ENCODE peak calls at places on chromosomes 13 and 19, in ten cellular contexts. N is tibial artery; R is psoas muscle; V is A549; A is CD8-positive, alpha-beta T cell; G is colonic mucosa; D is heart left ventricle; B is IMR-90; W is neuronal stem cell; L is thoracic aorta. H is an unnamed sample.

GRCh38 chr19:13244920-13245319 is 94.7 kb downstream of the IER2 start:
- DNase-seq in W (no peak), R (no peak), A (no peak), V (no peak), N (no peak), B (no peak), D (no peak), L (no peak), G (no peak), H (no peak)

GRCh38 chr13:60012503-60012902 is 151.2 kb downstream of the DIAPH3 start:
- DNase-seq in B (no peak), R (no peak), D (no peak), W (no peak), N (no peak), A (no peak), V (no peak), G (peak; percentile 56), L (no peak), H (no peak)

GRCh38 chr13:108834193-108834592 is 204.8 kb downstream of the MYO16 start:
- DNase-seq in B (peak; percentile 21), A (no peak), V (no peak), N (no peak), R (no peak), D (no peak), W (no peak), L (no peak), G (no peak), H (no peak)

GRCh38 chr13:76229281-76229680 is 593.2 kb downstream of the LMO7 start:
- DNase-seq in L (no peak), V (no peak), G (no peak), N (no peak), R (no peak), A (no peak), B (no peak), W (no peak), D (no peak), H (no peak)

GRCh38 chr19:48466571-48467325 is 2.4 kb upstream of the CYTH2 start:
- DNase-seq in A (no peak), D (no peak), B (peak; percentile 84), R (no peak), V (no peak), L (no peak), N (no peak), W (no peak), G (no peak), H (no peak)

GRCh38 chr19:39413269-39413902 is 917 bp downstream of the PLEKHG2 start:
- DNase-seq in A (no peak), V (peak; percentile 74), D (peak; percentile 90), G (peak; percentile 56), L (no peak), W (no peak), B (peak; percentile 60), R (peak; percentile 73), N (peak; percentile 69), H (no peak)

GRCh38 chr19:30228726-30229523 is 143.3 kb upstream of the ZNF536 start:
- DNase-seq in B (peak; percentile 6), V (no peak), W (no peak), R (no peak), N (no peak), A (no peak), L (no peak), D (no peak), G (no peak), H (no peak)

GRCh38 chr19:33350538-33351309 is 22.8 kb upstream of the CEBPG start:
- DNase-seq in B (peak; percentile 56), A (no peak), V (no peak), D (no peak), L (no peak), W (no peak), R (peak; percentile 66), G (no peak), N (peak; percentile 67), H (no peak)

GRCh38 chr13:36282818-36283432 is 14.7 kb downstream of the CCDC169 start:
- DNase-seq in N (no peak), D (no peak), V (peak; percentile 3), B (peak; percentile 57), L (no peak), R (no peak), G (no peak), A (no peak), W (peak; percentile 12), H (no peak)

GRCh38 chr13:26323764-26324163 is 69.8 kb downstream of the CDK8 start:
- DNase-seq in N (no peak), D (no peak), R (no peak), A (no peak), V (no peak), B (no peak), L (no peak), G (no peak), W (no peak), H (no peak)

GRCh38 chr13:26323127-26323526 is 69.2 kb downstream of the CDK8 start:
- DNase-seq in W (no peak), D (no peak), N (no peak), A (no peak), G (no peak), R (no peak), L (no peak), B (no peak), V (no peak), H (no peak)

GRCh38 chr13:26325876-26326275 is 71.9 kb downstream of the CDK8 start:
- DNase-seq in N (no peak), B (peak; percentile 4), R (no peak), G (no peak), W (no peak), A (no peak), L (no peak), V (no peak), D (no peak), H (no peak)

GRCh38 chr13:26324867-26325266 is 70.9 kb downstream of the CDK8 start:
- DNase-seq in B (peak; percentile 13), W (no peak), N (no peak), G (no peak), D (no peak), A (no peak), V (no peak), L (no peak), R (no peak), H (no peak)

GRCh38 chr13:26324294-26324693 is 70.4 kb downstream of the CDK8 start:
- DNase-seq in N (no peak), D (no peak), G (no peak), R (no peak), L (no peak), B (no peak), V (no peak), W (no peak), A (no peak), H (no peak)
- H3K9me3 ChIP-seq in N (no peaks in the 10 kb centered on the region), D (no peaks in the 10 kb centered on the region), G (no peaks in the 10 kb centered on the region), R (no peaks in the 10 kb centered on the region), L (no peaks in the 10 kb centered on the region), B (no peaks in the 10 kb centered on the region), V (no peaks in the 10 kb centered on the region), W (peaks cover 2% of the 10 kb centered on the region), A (no peaks in the 10 kb centered on the region), H (no peaks in the 10 kb centered on the region)

GRCh38 chr13:103537616-103538015 is 471.4 kb upstream of the SLC10A2 start:
- DNase-seq in L (no peak), G (no peak), W (no peak), B (no peak), N (no peak), R (no peak), A (no peak), V (no peak), D (no peak), H (no peak)

GRCh38 chr13:103539265-103539664 is 473.0 kb upstream of the SLC10A2 start:
- DNase-seq in D (no peak), V (no peak), B (no peak), G (no peak), N (no peak), W (peak; percentile 48), L (no peak), R (no peak), A (no peak), H (no peak)

GRCh38 chr13:103540394-103540793 is 474.2 kb upstream of the SLC10A2 start:
- DNase-seq in R (no peak), D (no peak), N (no peak), W (no peak), L (no peak), V (no peak), A (no peak), G (no peak), B (no peak), H (no peak)

GRCh38 chr13:103539721-103540120 is 473.5 kb upstream of the SLC10A2 start:
- DNase-seq in W (no peak), V (no peak), B (no peak), G (no peak), A (no peak), N (no peak), L (no peak), R (no peak), D (no peak), H (no peak)

GRCh38 chr13:103542648-103543047 is 476.4 kb upstream of the SLC10A2 start:
- DNase-seq in B (no peak), A (no peak), W (no peak), N (no peak), R (no peak), V (no peak), D (no peak), L (no peak), G (no peak), H (no peak)
- H3K9me3 ChIP-seq in B (peaks cover 8% of the 10 kb centered on the region), A (no peaks in the 10 kb centered on the region), W (peaks cover 10% of the 10 kb centered on the region), N (no peaks in the 10 kb centered on the region), R (no peaks in the 10 kb centered on the region), V (peaks cover 3% of the 10 kb centered on the region), D (no peaks in the 10 kb centered on the region), L (peaks cover 3% of the 10 kb centered on the region), G (no peaks in the 10 kb centered on the region), H (no peaks in the 10 kb centered on the region)

GRCh38 chr19:36222503-36222902 is 7.6 kb downstream of the ZNF146 start:
- DNase-seq in V (no peak), L (no peak), N (no peak), B (no peak), R (no peak), D (no peak), W (no peak), G (no peak), A (no peak), H (no peak)

GRCh38 chr19:36221474-36221873 is 6.6 kb downstream of the ZNF146 start:
- DNase-seq in W (no peak), R (no peak), N (no peak), V (no peak), L (no peak), A (no peak), G (no peak), B (no peak), D (no peak), H (no peak)

GRCh38 chr19:36225219-36225892 is 10.4 kb downstream of the ZNF146 start:
- DNase-seq in L (no peak), B (peak; percentile 80), R (no peak), D (no peak), G (no peak), N (no peak), W (no peak), V (no peak), A (no peak), H (no peak)
- H3K9me3 ChIP-seq in L (peaks cover 2% of the 10 kb centered on the region), B (no peaks in the 10 kb centered on the region), R (no peaks in the 10 kb centered on the region), D (no peaks in the 10 kb centered on the region), G (no peaks in the 10 kb centered on the region), N (no peaks in the 10 kb centered on the region), W (peaks cover 92% of the 10 kb centered on the region), V (peaks cover 100% of the 10 kb centered on the region), A (peaks cover 7% of the 10 kb centered on the region), H (no peaks in the 10 kb centered on the region)

DNA sequence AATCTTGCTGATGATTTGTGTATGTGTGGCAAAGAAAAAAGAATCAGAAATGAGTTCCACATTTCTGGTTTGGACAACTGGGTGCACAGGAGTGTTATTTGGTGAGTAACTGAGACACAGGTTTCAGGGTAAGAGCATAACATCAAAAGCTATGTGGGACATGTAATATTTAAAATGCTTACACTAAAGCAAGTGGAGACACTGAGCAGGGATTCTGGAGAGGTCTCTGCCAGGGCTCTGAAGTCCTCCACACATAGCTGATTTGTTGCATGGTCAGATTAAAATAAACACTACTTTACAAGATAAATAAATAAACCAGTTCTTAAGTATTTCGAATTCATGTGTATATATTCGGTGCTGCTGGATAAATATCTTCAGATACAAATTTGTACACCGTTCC is 16.3 kb upstream of the PEG3 start:
- DNase-seq in B (no peak), L (no peak), D (no peak), G (no peak), W (no peak), V (no peak), A (no peak), R (no peak), N (no peak), H (no peak)
- H3K9me3 ChIP-seq in B (peaks cover 17% of the 10 kb centered on the region), L (peaks cover 2% of the 10 kb centered on the region), D (no peaks in the 10 kb centered on the region), G (no peaks in the 10 kb centered on the region), W (no peaks in the 10 kb centered on the region), V (peaks cover 41% of the 10 kb centered on the region), A (peaks cover 5% of the 10 kb centered on the region), R (no peaks in the 10 kb centered on the region), N (peaks cover 12% of the 10 kb centered on the region), H (peaks cover 5% of the 10 kb centered on the region)